ENCODE peak calls at places on chromosomes 13 and 19, in ten cellular contexts. W, N, T, B, U, F, M, H, C and S are unnamed samples.

GRCh38 chr13:41562083-41562482 is 104.7 kb downstream of the RGCC start:
- DNase-seq in W (peak), N (no peak), M (peak), F (no peak), U (peak), H (peak), B (no peak), T (no peak), C (peak), S (no peak)

GRCh38 chr19:48303367-48303766 is 22.0 kb upstream of the EMP3 start:
- DNase-seq in F (no peak), H (no peak), W (no peak), B (no peak), M (no peak), N (no peak), C (no peak), T (no peak), U (no peak), S (no peak)

GRCh38 chr19:53801257-53801656 is 22.9 kb downstream of the NLRP12 start:
- DNase-seq in B (no peak), T (no peak), C (no peak), M (no peak), H (no peak), N (no peak), U (no peak), F (no peak), W (no peak), S (no peak)

GRCh38 chr13:77509221-77509620 is 26.3 kb upstream of the SCEL start:
- DNase-seq in M (no peak), N (no peak), U (peak), H (no peak), C (peak), F (no peak), T (no peak), W (peak), B (no peak), S (no peak)

GRCh38 chr13:71459708-71460107 is 407.3 kb downstream of the DACH1 start:
- DNase-seq in H (no peak), N (no peak), M (no peak), U (no peak), T (no peak), F (no peak), W (no peak), B (no peak), C (no peak), S (no peak)

GRCh38 chr13:51520524-51520923 is 63.7 kb upstream of the WDFY2 start:
- DNase-seq in N (no peak), C (peak), T (no peak), M (no peak), H (no peak), F (no peak), U (peak), W (peak), B (no peak), S (no peak)

GRCh38 chr13:75219479-75220237 is 262.3 kb downstream of the TBC1D4 start:
- DNase-seq in C (peak), U (peak), W (peak), H (peak), F (peak), T (peak), N (peak), B (peak), M (peak), S (peak)

GRCh38 chr19:46213156-46213555 is 16.4 kb upstream of the IGFL1 start:
- DNase-seq in W (no peak), C (no peak), N (no peak), T (no peak), F (no peak), M (no peak), U (no peak), B (no peak), H (no peak), S (no peak)

GRCh38 chr13:59776924-59777690 is 386.6 kb downstream of the DIAPH3 start:
- DNase-seq in C (peak), F (no peak), N (no peak), T (no peak), W (peak), M (no peak), H (no peak), B (no peak), U (peak), S (no peak)

GRCh38 chr13:100728201-100728600 is 53.6 kb upstream of the TMTC4 start:
- DNase-seq in C (no peak), N (no peak), B (no peak), U (no peak), F (no peak), M (no peak), W (no peak), T (no peak), H (no peak), S (no peak)

GRCh38 chr19:35346193-35347052 is 1.3 kb upstream of the FFAR1 start:
- DNase-seq in B (no peak), F (peak), W (no peak), M (no peak), T (peak), N (peak), H (peak), C (no peak), U (no peak), S (no peak)

GRCh38 chr13:90541346-90541745 is 806.1 kb upstream of the MIR17HG start:
- DNase-seq in T (no peak), M (no peak), U (no peak), F (no peak), H (no peak), W (no peak), B (no peak), N (no peak), C (no peak), S (no peak)

GRCh38 chr13:38685974-38686571 is 804 bp upstream of the FREM2 start:
- DNase-seq in N (no peak), C (peak), U (no peak), H (peak), W (no peak), F (no peak), B (peak), T (no peak), M (no peak), S (no peak)

GRCh38 chr13:66933994-66934393 is 296.1 kb downstream of the PCDH9 start:
- DNase-seq in T (no peak), M (no peak), C (peak), B (no peak), F (no peak), W (peak), H (no peak), N (no peak), U (peak), S (no peak)

GRCh38 chr19:44855606-44856005 is 9.5 kb downstream of the NECTIN2 start:
- DNase-seq in U (no peak), W (no peak), B (no peak), T (no peak), H (no peak), N (no peak), C (no peak), M (no peak), F (no peak), S (no peak)

GRCh38 chr13:27622881-27623280 is 1.2 kb downstream of the POLR1D start:
- DNase-seq in F (no peak), U (no peak), C (no peak), T (no peak), N (no peak), W (no peak), M (no peak), B (no peak), H (no peak), S (no peak)

GRCh38 chr19:39199025-39199424 is 2.3 kb downstream of the NCCRP1 start:
- DNase-seq in W (peak), M (no peak), U (no peak), T (no peak), H (no peak), F (no peak), C (peak), B (no peak), N (peak), S (no peak)

GRCh38 chr13:73677041-73677589 is 457.1 kb downstream of the KLF12 start:
- DNase-seq in F (no peak), H (no peak), T (no peak), W (peak), U (peak), M (no peak), C (peak), N (no peak), B (no peak), S (no peak)

GRCh38 chr13:60094385-60095088 is 69.2 kb downstream of the DIAPH3 start:
- DNase-seq in H (no peak), W (no peak), F (no peak), C (no peak), U (no peak), N (no peak), T (no peak), M (no peak), B (no peak), S (no peak)

GRCh38 chr19:29971648-29972047 is 29.6 kb downstream of the URI1 start:
- DNase-seq in F (no peak), B (no peak), T (no peak), C (no peak), H (no peak), U (no peak), M (no peak), N (no peak), W (peak), S (no peak)

GRCh38 chr13:31722684-31723083 is 16.6 kb upstream of the RXFP2 start:
- DNase-seq in T (no peak), U (no peak), F (no peak), C (peak), B (no peak), W (no peak), N (no peak), H (peak), M (no peak), S (no peak)

GRCh38 chr19:57351867-57352266 is 796 bp downstream of the ZNF304 start:
- DNase-seq in T (no peak), B (no peak), C (peak), W (peak), U (no peak), N (no peak), M (no peak), F (no peak), H (no peak), S (no peak)

GRCh38 chr13:51154029-51154555 is 43.0 kb upstream of the C13orf42 start:
- DNase-seq in H (no peak), N (no peak), W (peak), F (no peak), C (peak), M (no peak), U (peak), T (no peak), B (no peak), S (no peak)

GRCh38 chr19:43470288-43470687 is 4.9 kb upstream of the LYPD3 start:
- DNase-seq in U (peak), N (no peak), C (peak), H (no peak), W (peak), M (no peak), F (no peak), B (no peak), T (no peak), S (no peak)

GRCh38 chr13:114119196-114119595 is 13.2 kb downstream of the RASA3 start:
- DNase-seq in F (no peak), H (peak), T (no peak), M (no peak), B (peak), U (peak), C (peak), W (peak), N (no peak), S (peak)

GRCh38 chr13:112213467-112214245 is 146.7 kb downstream of the SOX1 start:
- DNase-seq in U (no peak), T (no peak), B (no peak), N (peak), H (no peak), F (peak), C (no peak), W (no peak), M (no peak), S (no peak)
- TF ChIP-seq CTCF in U (no peak), T (no peak), B (no peak), N (no peak), H (no peak), F (no peak), C (no peak), W (no peak), M (no peak), S (no peak)

DNA sequence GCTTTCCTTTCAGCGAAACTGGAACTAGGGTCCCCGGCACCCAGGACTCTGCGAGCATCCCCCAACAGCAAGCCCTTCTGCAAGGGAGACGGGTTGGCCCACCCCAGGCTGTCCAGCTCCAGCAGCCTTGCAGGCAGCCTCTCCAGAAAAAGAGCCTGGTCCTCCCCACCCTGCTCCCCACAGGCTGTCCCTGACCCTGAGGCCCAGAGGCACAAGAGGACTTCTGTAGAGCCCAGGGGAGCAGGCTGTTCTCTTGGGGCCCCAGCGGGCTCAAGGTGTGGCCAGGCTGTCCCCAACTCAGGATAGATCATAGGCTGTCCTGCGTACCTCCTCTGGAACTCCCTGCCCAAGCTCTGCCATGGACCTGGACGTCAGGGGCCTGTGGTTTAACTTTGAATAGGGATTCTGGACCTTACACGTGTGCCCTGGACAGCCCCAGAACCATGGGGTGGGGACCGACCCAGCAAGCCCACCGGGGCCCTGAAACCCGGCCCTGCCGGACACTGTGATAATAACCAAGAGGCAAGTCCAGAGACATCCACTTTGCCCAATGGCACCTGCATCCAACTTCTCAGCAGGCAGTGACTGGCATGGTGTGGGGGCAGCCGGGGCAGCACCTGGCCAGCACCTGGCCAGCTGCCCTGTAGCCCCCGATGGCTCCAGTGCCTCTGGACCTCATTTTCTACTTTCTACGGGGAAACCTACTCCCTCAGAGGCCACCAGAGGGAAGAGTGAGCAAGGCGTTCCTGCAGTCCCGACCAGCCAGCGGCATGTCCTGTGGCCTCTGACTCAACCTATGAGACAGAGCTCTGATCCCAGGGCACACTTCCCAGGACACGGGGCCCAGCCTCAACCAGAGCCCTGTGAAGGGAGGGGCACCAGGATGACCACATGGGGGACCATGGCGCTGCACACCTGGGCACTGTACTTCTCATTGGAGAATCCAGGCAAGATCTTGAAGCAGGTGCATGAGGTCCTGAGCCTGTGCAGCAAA is 50.9 kb upstream of the TPM4 start:
- DNase-seq in T (no peak), H (no peak), N (peak), B (peak), F (peak), W (peak), U (peak), C (peak), M (no peak), S (peak)
- TF ChIP-seq CTCF in T (peak), H (no peak), N (no peak), B (no peak), F (no peak), W (peak), U (peak), C (peak), M (peak), S (peak)

GRCh38 chr19:32464279-32464678 is 58.7 kb downstream of the DPY19L3 start:
- DNase-seq in U (no peak), T (no peak), W (peak), F (no peak), N (no peak), C (peak), B (no peak), H (no peak), M (no peak), S (no peak)
- TF ChIP-seq CTCF in U (peak), T (no peak), W (peak), F (no peak), N (no peak), C (peak), B (no peak), H (no peak), M (no peak), S (peak)

GRCh38 chr19:56105090-56105701 is 15.9 kb downstream of the ZNF787 start:
- DNase-seq in U (no peak), N (peak), T (no peak), B (peak), H (peak), W (peak), F (peak), C (peak), M (peak), S (no peak)
- TF ChIP-seq CTCF in U (peak), N (peak), T (peak), B (peak), H (peak), W (peak), F (peak), C (peak), M (peak), S (peak)

GRCh38 chr13:24287748-24288287 is 21.6 kb upstream of the C1QTNF9 start:
- DNase-seq in W (no peak), U (no peak), T (no peak), N (no peak), B (no peak), F (no peak), M (no peak), H (no peak), C (no peak), S (no peak)
- TF ChIP-seq CTCF in W (no peak), U (no peak), T (no peak), N (no peak), B (no peak), F (no peak), M (no peak), H (no peak), C (no peak), S (no peak)

GRCh38 chr19:40539070-40539469 is 37.6 kb upstream of the SHKBP1 start:
- DNase-seq in U (no peak), T (no peak), H (no peak), B (no peak), C (peak), N (no peak), W (no peak), M (no peak), F (no peak), S (no peak)
- TF ChIP-seq CTCF in U (peak), T (no peak), H (no peak), B (no peak), C (no peak), N (no peak), W (peak), M (no peak), F (no peak), S (no peak)

GRCh38 chr13:86765462-86765861 is 905.7 kb upstream of the SLITRK5 start:
- DNase-seq in C (no peak), F (no peak), T (no peak), H (no peak), B (no peak), W (no peak), N (no peak), M (no peak), U (no peak), S (no peak)
- TF ChIP-seq CTCF in C (no peak), F (no peak), T (no peak), H (no peak), B (no peak), W (no peak), N (no peak), M (no peak), U (no peak), S (no peak)

GRCh38 chr13:80605007-80605406 is 264.1 kb upstream of the SPRY2 start:
- DNase-seq in N (no peak), H (no peak), F (no peak), U (no peak), B (no peak), C (no peak), M (no peak), T (no peak), W (no peak), S (no peak)
- TF ChIP-seq CTCF in N (no peak), H (no peak), F (no peak), U (no peak), B (no peak), C (no peak), M (no peak), T (no peak), W (no peak), S (no peak)

GRCh38 chr19:13301627-13302334 is 151.6 kb downstream of the IER2 start:
- DNase-seq in M (no peak), N (no peak), F (no peak), B (no peak), W (no peak), T (no peak), C (no peak), H (no peak), U (no peak), S (no peak)

GRCh38 chr19:13297023-13297422 is 146.8 kb downstream of the IER2 start:
- DNase-seq in C (no peak), W (peak), H (no peak), B (no peak), M (no peak), F (no peak), U (no peak), T (no peak), N (no peak), S (no peak)

GRCh38 chr19:13298565-13299481 is 148.6 kb downstream of the IER2 start:
- DNase-seq in H (no peak), C (no peak), B (no peak), F (no peak), M (no peak), T (no peak), U (no peak), N (no peak), W (no peak), S (no peak)

GRCh38 chr19:13300421-13301030 is 150.3 kb downstream of the IER2 start:
- DNase-seq in U (no peak), H (no peak), N (no peak), F (no peak), M (no peak), B (no peak), W (no peak), C (no peak), T (no peak), S (no peak)

DNA sequence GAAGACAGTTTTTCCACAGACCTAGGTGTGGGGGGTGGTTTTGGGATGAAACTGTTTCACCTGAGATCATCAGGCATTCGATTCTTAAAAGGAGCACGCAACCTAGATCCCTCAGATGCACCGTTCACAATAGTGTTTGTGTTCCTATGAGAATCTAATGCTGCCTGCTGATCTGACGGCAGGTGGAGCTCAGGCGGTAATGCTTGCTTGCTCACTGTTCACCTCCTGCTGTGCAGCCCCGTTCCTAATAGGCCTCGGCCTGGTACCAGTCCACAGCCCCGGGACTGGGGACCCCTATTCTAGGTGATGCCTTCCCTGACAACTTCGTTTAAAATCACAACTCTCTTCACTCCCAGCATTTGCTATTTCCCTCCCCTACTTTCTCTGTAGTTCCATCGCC is 149.6 kb downstream of the IER2 start:
- DNase-seq in T (no peak), U (no peak), M (no peak), B (no peak), N (no peak), W (no peak), H (no peak), C (no peak), F (no peak), S (no peak)
- TF ChIP-seq CTCF in T (no peak), U (no peak), M (no peak), B (no peak), N (no peak), W (no peak), H (no peak), C (no peak), F (no peak), S (peak)